ENCODE peak calls at places on chromosomes 4 and X, in four cellular contexts. One of them, this sample, is unnamed. For H3K4me1, the result is how much of the 10 kb centered on the place peaks cover.

GRCh38 chr4:80424225-80424581 is 88.7 kb downstream of the CFAP299 start:
- DNase-seq in K562: no peak
- DNase-seq in H1: no peak
- DNase-seq in HepG2: no peak
- DNase-seq in this sample: no peak

GRCh38 chr4:99649208-99649607 is 8.4 kb downstream of the C4orf54 start:
- DNase-seq in K562: no peak
- DNase-seq in H1: no peak
- DNase-seq in HepG2: no peak
- DNase-seq in this sample: no peak

GRCh38 chrX:144388738-144389137 is 504.9 kb downstream of the UBE2NL start:
- DNase-seq in K562: no peak
- DNase-seq in H1: no peak
- DNase-seq in HepG2: no peak
- DNase-seq in this sample: no peak

GRCh38 chr4:179195887-179196286 is 1753.7 kb upstream of the AGA start:
- DNase-seq in K562: no peak
- DNase-seq in H1: no peak
- DNase-seq in HepG2: no peak
- DNase-seq in this sample: no peak

GRCh38 chr4:165288639-165289428 is 38.6 kb upstream of the MSMO1 start:
- DNase-seq in K562: no peak
- DNase-seq in H1: no peak
- DNase-seq in HepG2: peak
- DNase-seq in this sample: no peak

GRCh38 chr4:128286474-128287158 is 997 bp downstream of the PGRMC2 start:
- DNase-seq in K562: peak
- DNase-seq in H1: no peak
- DNase-seq in HepG2: peak
- DNase-seq in this sample: peak

GRCh38 chr4:56433280-56433679 is 2.1 kb downstream of the PPAT start:
- DNase-seq in K562: no peak
- DNase-seq in H1: no peak
- DNase-seq in HepG2: no peak
- DNase-seq in this sample: no peak

GRCh38 chr4:72326692-72327632 is 242.1 kb downstream of the ADAMTS3 start:
- DNase-seq in K562: peak
- DNase-seq in H1: no peak
- DNase-seq in HepG2: peak
- DNase-seq in this sample: peak

GRCh38 chr4:76802546-76803021 is 95.4 kb downstream of the SOWAHB start:
- DNase-seq in K562: peak
- DNase-seq in H1: no peak
- DNase-seq in HepG2: no peak
- DNase-seq in this sample: peak

GRCh38 chr4:53706422-53707032 is 115.2 kb upstream of the LNX1 start:
- DNase-seq in K562: peak
- DNase-seq in H1: no peak
- DNase-seq in HepG2: peak
- DNase-seq in this sample: peak

GRCh38 chr4:77586953-77587383 is 18.7 kb upstream of the CXCL13 start:
- DNase-seq in K562: no peak
- DNase-seq in H1: no peak
- DNase-seq in HepG2: no peak
- DNase-seq in this sample: no peak

GRCh38 chr4:154660052-154660451 is 47.6 kb upstream of the FGG start:
- DNase-seq in K562: no peak
- DNase-seq in H1: no peak
- DNase-seq in HepG2: peak
- DNase-seq in this sample: no peak

GRCh38 chrX:21838937-21839333 is 482 bp upstream of the MBTPS2 start:
- DNase-seq in K562: no peak
- DNase-seq in H1: no peak
- DNase-seq in HepG2: peak
- DNase-seq in this sample: no peak

DNA sequence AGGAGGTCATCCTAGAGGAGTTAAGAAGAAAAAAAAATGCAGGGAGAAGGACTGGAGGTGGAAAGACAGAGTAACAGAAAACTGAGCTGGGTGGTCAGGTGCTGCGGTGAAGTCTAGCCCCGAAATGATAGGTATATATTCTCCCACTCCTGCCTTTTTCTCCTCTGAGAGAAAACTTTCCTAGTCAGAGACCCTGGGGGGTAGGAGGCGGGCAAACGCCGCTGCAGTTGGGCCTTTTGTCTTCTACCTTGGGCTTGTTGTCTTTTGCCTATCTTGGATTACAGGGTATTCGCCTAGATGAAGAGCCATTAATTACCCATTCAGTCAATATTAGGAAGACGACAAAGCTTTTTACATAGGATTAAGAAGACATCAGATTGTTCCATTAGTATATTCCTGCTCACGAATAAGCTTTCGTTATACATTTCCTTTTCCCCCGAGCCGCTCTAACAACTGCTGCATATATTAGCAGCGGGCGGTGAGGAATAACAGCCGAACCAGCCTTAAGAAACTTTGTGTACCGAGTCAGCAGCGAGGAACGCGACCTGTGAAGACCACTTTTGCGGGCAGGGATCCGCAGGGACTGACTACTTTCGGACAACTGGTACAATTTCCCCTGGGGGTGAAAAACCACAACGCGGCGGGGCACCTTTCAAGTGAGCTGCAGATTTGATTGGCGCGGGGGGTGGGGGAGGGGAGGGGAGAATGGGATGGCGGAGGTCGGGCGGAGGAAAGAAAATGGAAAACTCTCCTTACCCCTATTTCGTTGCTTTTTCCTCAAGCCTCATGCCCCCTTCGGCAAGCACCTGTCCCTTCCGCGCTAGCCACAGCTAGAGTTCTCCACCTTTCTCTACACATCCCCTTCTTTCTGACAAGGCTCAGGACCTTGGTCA is 5.7 kb upstream of the PITX2 start:
- DNase-seq in K562: no peak
- DNase-seq in H1: no peak
- DNase-seq in HepG2: no peak
- DNase-seq in this sample: peak
- H3K4me1 ChIP-seq in K562: under half
- H3K4me1 ChIP-seq in H1: under half
- H3K4me1 ChIP-seq in HepG2: under half
- H3K4me1 ChIP-seq in this sample: half or more

GRCh38 chr4:142516686-142517145 is 329.4 kb downstream of the INPP4B start:
- DNase-seq in K562: no peak
- DNase-seq in H1: no peak
- DNase-seq in HepG2: no peak
- DNase-seq in this sample: no peak
- TF ChIP-seq CREB1 in K562: no peak
- TF ChIP-seq CREB1 in H1: no peak
- TF ChIP-seq CREB1 in HepG2: no peak
- TF ChIP-seq CREB1 in this sample: no peak

GRCh38 chr4:533318-534100 is 34.5 kb downstream of the PIGG start:
- DNase-seq in K562: no peak
- DNase-seq in H1: no peak
- DNase-seq in HepG2: no peak
- DNase-seq in this sample: no peak

GRCh38 chr4:534576-535151 is 35.7 kb downstream of the PIGG start:
- DNase-seq in K562: no peak
- DNase-seq in H1: no peak
- DNase-seq in HepG2: no peak
- DNase-seq in this sample: no peak

GRCh38 chr4:535181-535923 is 36.3 kb downstream of the PIGG start:
- DNase-seq in K562: no peak
- DNase-seq in H1: no peak
- DNase-seq in HepG2: no peak
- DNase-seq in this sample: no peak

GRCh38 chr4:532588-533317 is 33.7 kb downstream of the PIGG start:
- DNase-seq in K562: peak
- DNase-seq in H1: no peak
- DNase-seq in HepG2: no peak
- DNase-seq in this sample: peak

GRCh38 chr4:534101-534575 is 35.1 kb downstream of the PIGG start:
- DNase-seq in K562: no peak
- DNase-seq in H1: no peak
- DNase-seq in HepG2: no peak
- DNase-seq in this sample: no peak
- H3K4me1 ChIP-seq in K562: under half
- H3K4me1 ChIP-seq in H1: under half
- H3K4me1 ChIP-seq in HepG2: under half
- H3K4me1 ChIP-seq in this sample: under half

GRCh38 chr4:46715468-46715867 is 193.6 kb downstream of the COX7B2 start:
- DNase-seq in K562: no peak
- DNase-seq in H1: no peak
- DNase-seq in HepG2: no peak
- DNase-seq in this sample: peak
- TF ChIP-seq CREB1 in K562: no peak
- TF ChIP-seq CREB1 in H1: no peak
- TF ChIP-seq CREB1 in HepG2: no peak
- TF ChIP-seq CREB1 in this sample: no peak

DNA sequence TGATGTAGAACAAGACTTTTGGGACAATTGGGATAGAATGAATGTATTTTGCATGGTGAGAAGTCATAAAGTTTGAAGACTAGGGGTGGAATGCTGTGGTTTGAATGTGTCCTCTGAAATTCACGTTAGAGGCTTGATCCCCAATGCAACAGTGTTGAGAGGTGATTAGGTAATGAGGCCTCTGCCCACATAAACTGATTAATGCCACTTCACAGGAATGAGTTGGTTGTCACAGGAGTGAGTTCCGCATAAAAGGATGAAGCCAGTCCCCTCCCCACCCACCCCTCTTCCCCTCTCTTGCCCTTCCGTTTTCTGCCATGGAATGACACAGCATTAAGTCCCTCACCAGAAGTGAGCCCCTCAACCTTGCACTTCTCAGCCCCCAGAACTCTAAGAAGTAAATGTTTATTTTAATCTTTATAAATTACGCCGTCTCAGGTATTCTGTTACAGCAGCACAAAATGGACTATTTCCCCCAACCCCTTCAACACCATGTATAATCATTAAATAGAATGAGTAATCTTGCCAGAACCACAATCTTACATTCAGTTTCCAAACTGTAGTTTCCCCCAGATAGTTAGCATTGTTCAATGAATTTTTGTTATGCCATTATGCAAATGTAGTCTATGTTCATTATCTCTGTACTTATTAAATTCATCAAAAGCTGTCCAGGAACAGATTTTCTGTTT is 5.5 kb upstream of the MMAA start:
- DNase-seq in K562: no peak
- DNase-seq in H1: no peak
- DNase-seq in HepG2: no peak
- DNase-seq in this sample: no peak
- H3K4me1 ChIP-seq in K562: under half
- H3K4me1 ChIP-seq in H1: under half
- H3K4me1 ChIP-seq in HepG2: under half
- H3K4me1 ChIP-seq in this sample: under half

DNA sequence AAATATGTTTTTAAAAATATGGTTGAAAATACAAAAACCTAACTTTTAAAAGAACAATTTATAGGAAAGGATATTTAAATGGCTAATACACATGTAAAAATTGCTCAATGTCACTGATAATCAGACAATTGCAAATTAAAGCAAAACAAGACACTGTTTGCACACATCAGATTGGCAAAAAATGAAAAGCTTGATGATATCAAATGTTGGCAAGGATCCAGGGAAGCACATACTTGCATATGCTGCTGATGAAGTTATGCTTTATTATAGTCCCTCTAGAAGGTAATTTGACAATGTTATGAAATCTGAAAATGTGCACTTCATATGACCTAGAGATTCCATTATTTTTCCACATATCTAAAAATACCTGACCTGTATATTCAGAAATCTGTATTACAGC is 45.7 kb upstream of the EPGN start:
- DNase-seq in K562: no peak
- DNase-seq in H1: no peak
- DNase-seq in HepG2: no peak
- DNase-seq in this sample: no peak
- TF ChIP-seq CREB1 in K562: no peak
- TF ChIP-seq CREB1 in H1: no peak
- TF ChIP-seq CREB1 in HepG2: no peak
- TF ChIP-seq CREB1 in this sample: no peak